ENCODE peak calls at places on chromosomes 2 and 18, in ten cellular contexts. One of them, this sample, is unnamed.

GRCh38 chr2:6290626-6291025 is 575.1 kb downstream of the CMPK2 start:
- DNase-seq in heart left ventricle: no peak
- DNase-seq in erythroblast: no peak
- DNase-seq in AG20443: no peak
- DNase-seq in activated CD4-positive, alpha-beta T cell treated with anti-CD3 and anti-CD28 coated beads, Interleukin-2, amount 50 U/mL, for 1 hour: no peak
- DNase-seq in T-helper 1 cell: no peak
- DNase-seq in stimulated activated naive B cell treated with anti-CD40 and anti-IgM and Interleukin-4, amounts not matched to agents 10 μg/mL and 1 μg/mL and 100 μg/mL, for 72 hours: no peak
- DNase-seq in CD8-positive, alpha-beta memory T cell: no peak
- DNase-seq in left kidney: peak; percentile 82
- DNase-seq in type B pancreatic cell: no peak
- DNase-seq in this sample: no peak

GRCh38 chr2:207107551-207107950 is 58.2 kb downstream of the KLF7 start:
- DNase-seq in heart left ventricle: no peak
- DNase-seq in erythroblast: no peak
- DNase-seq in AG20443: no peak
- DNase-seq in activated CD4-positive, alpha-beta T cell treated with anti-CD3 and anti-CD28 coated beads, Interleukin-2, amount 50 U/mL, for 1 hour: no peak
- DNase-seq in T-helper 1 cell: no peak
- DNase-seq in stimulated activated naive B cell treated with anti-CD40 and anti-IgM and Interleukin-4, amounts not matched to agents 10 μg/mL and 1 μg/mL and 100 μg/mL, for 72 hours: no peak
- DNase-seq in CD8-positive, alpha-beta memory T cell: no peak
- DNase-seq in left kidney: peak; percentile 59
- DNase-seq in type B pancreatic cell: no peak
- DNase-seq in this sample: no peak

GRCh38 chr2:41759880-41760279 is 287.9 kb upstream of the PKDCC start:
- DNase-seq in heart left ventricle: no peak
- DNase-seq in erythroblast: no peak
- DNase-seq in AG20443: no peak
- DNase-seq in activated CD4-positive, alpha-beta T cell treated with anti-CD3 and anti-CD28 coated beads, Interleukin-2, amount 50 U/mL, for 1 hour: no peak
- DNase-seq in T-helper 1 cell: no peak
- DNase-seq in stimulated activated naive B cell treated with anti-CD40 and anti-IgM and Interleukin-4, amounts not matched to agents 10 μg/mL and 1 μg/mL and 100 μg/mL, for 72 hours: no peak
- DNase-seq in CD8-positive, alpha-beta memory T cell: no peak
- DNase-seq in left kidney: no peak
- DNase-seq in type B pancreatic cell: no peak
- DNase-seq in this sample: no peak

GRCh38 chr2:178069551-178069950 is 3.0 kb downstream of the PDE11A start:
- DNase-seq in heart left ventricle: no peak
- DNase-seq in erythroblast: peak; percentile 5
- DNase-seq in AG20443: no peak
- DNase-seq in activated CD4-positive, alpha-beta T cell treated with anti-CD3 and anti-CD28 coated beads, Interleukin-2, amount 50 U/mL, for 1 hour: no peak
- DNase-seq in T-helper 1 cell: no peak
- DNase-seq in stimulated activated naive B cell treated with anti-CD40 and anti-IgM and Interleukin-4, amounts not matched to agents 10 μg/mL and 1 μg/mL and 100 μg/mL, for 72 hours: no peak
- DNase-seq in CD8-positive, alpha-beta memory T cell: no peak
- DNase-seq in left kidney: no peak
- DNase-seq in type B pancreatic cell: no peak
- DNase-seq in this sample: no peak

GRCh38 chr18:48975817-48976649 is 25.3 kb upstream of the SMAD7 start:
- DNase-seq in heart left ventricle: peak; percentile 60
- DNase-seq in erythroblast: no peak
- DNase-seq in AG20443: peak; percentile 92
- DNase-seq in activated CD4-positive, alpha-beta T cell treated with anti-CD3 and anti-CD28 coated beads, Interleukin-2, amount 50 U/mL, for 1 hour: peak; percentile 56
- DNase-seq in T-helper 1 cell: peak; percentile 20
- DNase-seq in stimulated activated naive B cell treated with anti-CD40 and anti-IgM and Interleukin-4, amounts not matched to agents 10 μg/mL and 1 μg/mL and 100 μg/mL, for 72 hours: peak; percentile 9
- DNase-seq in CD8-positive, alpha-beta memory T cell: peak; percentile 73
- DNase-seq in left kidney: peak; percentile 92
- DNase-seq in type B pancreatic cell: no peak
- DNase-seq in this sample: peak; percentile 47

GRCh38 chr2:127143851-127144782 is 37.2 kb upstream of the BIN1 start:
- DNase-seq in heart left ventricle: no peak
- DNase-seq in erythroblast: no peak
- DNase-seq in AG20443: peak; percentile 70
- DNase-seq in activated CD4-positive, alpha-beta T cell treated with anti-CD3 and anti-CD28 coated beads, Interleukin-2, amount 50 U/mL, for 1 hour: no peak
- DNase-seq in T-helper 1 cell: no peak
- DNase-seq in stimulated activated naive B cell treated with anti-CD40 and anti-IgM and Interleukin-4, amounts not matched to agents 10 μg/mL and 1 μg/mL and 100 μg/mL, for 72 hours: no peak
- DNase-seq in CD8-positive, alpha-beta memory T cell: no peak
- DNase-seq in left kidney: no peak
- DNase-seq in type B pancreatic cell: no peak
- DNase-seq in this sample: peak; percentile 27

GRCh38 chr2:219253753-219254589 is at the start of gene TUBA4A:
- DNase-seq in heart left ventricle: peak; percentile 86
- DNase-seq in erythroblast: peak; percentile 93
- DNase-seq in AG20443: peak; percentile 98
- DNase-seq in activated CD4-positive, alpha-beta T cell treated with anti-CD3 and anti-CD28 coated beads, Interleukin-2, amount 50 U/mL, for 1 hour: peak; percentile 90
- DNase-seq in T-helper 1 cell: peak; percentile 87
- DNase-seq in stimulated activated naive B cell treated with anti-CD40 and anti-IgM and Interleukin-4, amounts not matched to agents 10 μg/mL and 1 μg/mL and 100 μg/mL, for 72 hours: peak; percentile 84
- DNase-seq in CD8-positive, alpha-beta memory T cell: peak; percentile 95
- DNase-seq in left kidney: peak; percentile 76
- DNase-seq in type B pancreatic cell: no peak
- DNase-seq in this sample: peak; percentile 85

GRCh38 chr18:38006541-38006940 is 440.9 kb upstream of the CELF4 start:
- DNase-seq in heart left ventricle: no peak
- DNase-seq in erythroblast: no peak
- DNase-seq in AG20443: no peak
- DNase-seq in activated CD4-positive, alpha-beta T cell treated with anti-CD3 and anti-CD28 coated beads, Interleukin-2, amount 50 U/mL, for 1 hour: no peak
- DNase-seq in T-helper 1 cell: no peak
- DNase-seq in stimulated activated naive B cell treated with anti-CD40 and anti-IgM and Interleukin-4, amounts not matched to agents 10 μg/mL and 1 μg/mL and 100 μg/mL, for 72 hours: no peak
- DNase-seq in CD8-positive, alpha-beta memory T cell: no peak
- DNase-seq in left kidney: no peak
- DNase-seq in type B pancreatic cell: no peak
- DNase-seq in this sample: no peak

GRCh38 chr18:79405781-79406575 is 10.2 kb downstream of the NFATC1 start:
- DNase-seq in heart left ventricle: peak; percentile 79
- DNase-seq in erythroblast: peak; percentile 66
- DNase-seq in AG20443: no peak
- DNase-seq in activated CD4-positive, alpha-beta T cell treated with anti-CD3 and anti-CD28 coated beads, Interleukin-2, amount 50 U/mL, for 1 hour: peak; percentile 88
- DNase-seq in T-helper 1 cell: peak; percentile 85
- DNase-seq in stimulated activated naive B cell treated with anti-CD40 and anti-IgM and Interleukin-4, amounts not matched to agents 10 μg/mL and 1 μg/mL and 100 μg/mL, for 72 hours: peak; percentile 86
- DNase-seq in CD8-positive, alpha-beta memory T cell: peak; percentile 94
- DNase-seq in left kidney: no peak
- DNase-seq in type B pancreatic cell: no peak
- DNase-seq in this sample: peak; percentile 59

GRCh38 chr2:145822892-145823534 is 1303.1 kb upstream of the ZEB2 start:
- DNase-seq in heart left ventricle: no peak
- DNase-seq in erythroblast: no peak
- DNase-seq in AG20443: no peak
- DNase-seq in activated CD4-positive, alpha-beta T cell treated with anti-CD3 and anti-CD28 coated beads, Interleukin-2, amount 50 U/mL, for 1 hour: no peak
- DNase-seq in T-helper 1 cell: no peak
- DNase-seq in stimulated activated naive B cell treated with anti-CD40 and anti-IgM and Interleukin-4, amounts not matched to agents 10 μg/mL and 1 μg/mL and 100 μg/mL, for 72 hours: no peak
- DNase-seq in CD8-positive, alpha-beta memory T cell: no peak
- DNase-seq in left kidney: no peak
- DNase-seq in type B pancreatic cell: no peak
- DNase-seq in this sample: no peak

GRCh38 chr2:26621469-26622199 is 19.5 kb downstream of the CIB4 start:
- DNase-seq in heart left ventricle: no peak
- DNase-seq in erythroblast: no peak
- DNase-seq in AG20443: no peak
- DNase-seq in activated CD4-positive, alpha-beta T cell treated with anti-CD3 and anti-CD28 coated beads, Interleukin-2, amount 50 U/mL, for 1 hour: no peak
- DNase-seq in T-helper 1 cell: no peak
- DNase-seq in stimulated activated naive B cell treated with anti-CD40 and anti-IgM and Interleukin-4, amounts not matched to agents 10 μg/mL and 1 μg/mL and 100 μg/mL, for 72 hours: no peak
- DNase-seq in CD8-positive, alpha-beta memory T cell: no peak
- DNase-seq in left kidney: no peak
- DNase-seq in type B pancreatic cell: no peak
- DNase-seq in this sample: no peak

GRCh38 chr2:43321446-43321845 is 95.0 kb upstream of the ZFP36L2 start:
- DNase-seq in heart left ventricle: no peak
- DNase-seq in erythroblast: no peak
- DNase-seq in AG20443: no peak
- DNase-seq in activated CD4-positive, alpha-beta T cell treated with anti-CD3 and anti-CD28 coated beads, Interleukin-2, amount 50 U/mL, for 1 hour: no peak
- DNase-seq in T-helper 1 cell: no peak
- DNase-seq in stimulated activated naive B cell treated with anti-CD40 and anti-IgM and Interleukin-4, amounts not matched to agents 10 μg/mL and 1 μg/mL and 100 μg/mL, for 72 hours: no peak
- DNase-seq in CD8-positive, alpha-beta memory T cell: no peak
- DNase-seq in left kidney: no peak
- DNase-seq in type B pancreatic cell: no peak
- DNase-seq in this sample: no peak

GRCh38 chr18:30858562-30858961 is 184.0 kb downstream of the DSC3 start:
- DNase-seq in heart left ventricle: no peak
- DNase-seq in erythroblast: no peak
- DNase-seq in AG20443: no peak
- DNase-seq in activated CD4-positive, alpha-beta T cell treated with anti-CD3 and anti-CD28 coated beads, Interleukin-2, amount 50 U/mL, for 1 hour: no peak
- DNase-seq in T-helper 1 cell: no peak
- DNase-seq in stimulated activated naive B cell treated with anti-CD40 and anti-IgM and Interleukin-4, amounts not matched to agents 10 μg/mL and 1 μg/mL and 100 μg/mL, for 72 hours: no peak
- DNase-seq in CD8-positive, alpha-beta memory T cell: no peak
- DNase-seq in left kidney: no peak
- DNase-seq in type B pancreatic cell: no peak
- DNase-seq in this sample: no peak